ENCODE peak calls at places on chromosomes 12 and 14, in six cellular contexts. X is naive thymus-derived CD4-positive, alpha-beta T cell; O is fibroblast of lung; K is adrenal gland; S is astrocyte; B is prostate gland. E is an unnamed sample. For H3K27me3 and H3K36me3, the result is how much of the 10 kb centered on the place peaks cover.

GRCh38 chr14:105935384-105935783 is 409.0 kb downstream of the TMEM121 start:
- DNase-seq in O (no peak), X (no peak), B (no peak), S (no peak), K (no peak), E (no peak)

GRCh38 chr14:73467377-73467776 is 9.0 kb upstream of the NUMB start:
- DNase-seq in K (no peak), O (peak), X (no peak), S (peak), B (no peak), E (no peak)

GRCh38 chr14:79661762-79662161 is 549.5 kb downstream of the DIO2 start:
- DNase-seq in O (no peak), K (no peak), S (peak), B (no peak), X (no peak), E (no peak)

GRCh38 chr12:3304436-3305135 is 186.4 kb upstream of the PRMT8 start:
- DNase-seq in X (no peak), S (peak), K (no peak), O (peak), B (no peak), E (peak)

GRCh38 chr14:72201645-72202044 is 269.4 kb downstream of the RGS6 start:
- DNase-seq in B (no peak), K (no peak), S (no peak), O (no peak), X (no peak), E (no peak)

GRCh38 chr14:64220466-64220865 is 73.7 kb downstream of the ESR2 start:
- DNase-seq in K (peak), B (no peak), S (no peak), O (no peak), X (no peak), E (no peak)

GRCh38 chr14:69580009-69580577 is 5.4 kb upstream of the CCDC177 start:
- DNase-seq in B (no peak), S (peak), K (peak), O (peak), X (no peak), E (peak)

GRCh38 chr14:73758392-73759182 is 44.4 kb upstream of the PNMA1 start:
- DNase-seq in O (peak), B (peak), K (peak), S (peak), X (peak), E (peak)

GRCh38 chr14:32472512-32473472 is 143.7 kb downstream of the AKAP6 start:
- DNase-seq in B (no peak), O (peak), S (peak), K (no peak), X (no peak), E (no peak)

GRCh38 chr12:3359478-3359877 is 131.5 kb upstream of the PRMT8 start:
- DNase-seq in X (no peak), K (no peak), S (no peak), B (no peak), O (no peak), E (no peak)

GRCh38 chr12:122459211-122459610 is 36.7 kb upstream of the CLIP1 start:
- DNase-seq in S (no peak), B (no peak), K (no peak), X (no peak), O (no peak), E (no peak)

GRCh38 chr12:12586879-12587675 is 24.4 kb upstream of the DUSP16 start:
- DNase-seq in B (peak), S (no peak), X (no peak), K (peak), O (no peak), E (no peak)
- H3K27me3 ChIP-seq in B (under half), S (under half), X (under half), K (under half), O (under half), E (under half)

GRCh38 chr12:130826151-130826801 is 12.8 kb downstream of the STX2 start:
- DNase-seq in O (peak), S (peak), X (peak), K (peak), B (no peak), E (no peak)
- H3K36me3 ChIP-seq in O (under half), S (under half), X (under half), K (under half), B (under half), E (under half)

GRCh38 chr14:33524244-33524643 is 426.6 kb downstream of the EGLN3 start:
- DNase-seq in K (no peak), X (no peak), O (no peak), B (no peak), S (no peak), E (no peak)
- H3K4me3 ChIP-seq in K (no peak), X (no peak), O (no peak), B (no peak), S (no peak), E (no peak)

GRCh38 chr12:53959314-53959713 is 4.6 kb downstream of the HOXC12 start:
- DNase-seq in K (no peak), O (no peak), X (no peak), B (no peak), S (no peak), E (no peak)
- H3K27me3 ChIP-seq in K (half or more), O (half or more), X (under half), B (half or more), S (half or more), E (under half)

DNA sequence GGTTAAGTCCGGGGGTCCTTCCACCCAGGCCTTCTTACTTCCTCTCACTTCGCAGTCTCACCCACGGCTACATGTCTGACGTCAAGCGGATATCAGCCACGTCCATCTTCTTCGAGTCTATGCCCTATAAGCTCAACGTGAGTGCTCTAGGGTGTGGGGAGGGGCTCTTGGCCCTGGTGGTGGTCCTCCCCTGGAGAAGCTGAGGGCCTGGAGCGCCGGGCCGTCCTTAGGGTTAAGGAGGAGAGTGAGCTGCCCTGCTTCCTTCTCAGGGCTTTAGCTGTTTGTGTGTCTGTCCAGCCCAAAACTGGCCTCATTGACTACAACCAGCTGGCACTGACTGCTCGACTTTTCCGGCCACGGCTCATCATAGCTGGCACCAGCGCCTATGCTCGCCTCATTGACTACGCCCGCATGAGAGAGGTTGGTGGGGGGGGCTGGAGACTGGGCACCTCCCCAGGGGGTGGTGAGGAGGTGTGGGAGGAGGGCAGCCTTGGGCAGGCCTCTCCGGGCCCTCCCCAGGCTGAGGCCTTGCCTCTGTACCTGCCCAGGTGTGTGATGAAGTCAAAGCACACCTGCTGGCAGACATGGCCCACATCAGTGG is 2.7 kb downstream of the SHMT2 start:
- DNase-seq in X (no peak), O (no peak), B (no peak), S (no peak), K (no peak), E (no peak)
- H3K36me3 ChIP-seq in X (under half), O (under half), B (under half), S (under half), K (under half), E (half or more)

GRCh38 chr14:60508363-60508706 is 611 bp upstream of the SIX6 start:
- DNase-seq in O (no peak), K (no peak), B (no peak), S (no peak), X (no peak), E (no peak)
- H3K4me3 ChIP-seq in O (no peak), K (no peak), B (no peak), S (no peak), X (no peak), E (no peak)

GRCh38 chr14:97878206-97878605 is 1081.0 kb downstream of the VRK1 start:
- DNase-seq in B (no peak), S (no peak), O (no peak), K (no peak), X (no peak), E (no peak)

GRCh38 chr14:97873291-97873690 is 1076.1 kb downstream of the VRK1 start:
- DNase-seq in B (no peak), S (no peak), K (no peak), O (no peak), X (no peak), E (no peak)

GRCh38 chr14:97878727-97879126 is 1081.5 kb downstream of the VRK1 start:
- DNase-seq in O (no peak), B (peak), K (peak), X (peak), S (peak), E (no peak)

DNA sequence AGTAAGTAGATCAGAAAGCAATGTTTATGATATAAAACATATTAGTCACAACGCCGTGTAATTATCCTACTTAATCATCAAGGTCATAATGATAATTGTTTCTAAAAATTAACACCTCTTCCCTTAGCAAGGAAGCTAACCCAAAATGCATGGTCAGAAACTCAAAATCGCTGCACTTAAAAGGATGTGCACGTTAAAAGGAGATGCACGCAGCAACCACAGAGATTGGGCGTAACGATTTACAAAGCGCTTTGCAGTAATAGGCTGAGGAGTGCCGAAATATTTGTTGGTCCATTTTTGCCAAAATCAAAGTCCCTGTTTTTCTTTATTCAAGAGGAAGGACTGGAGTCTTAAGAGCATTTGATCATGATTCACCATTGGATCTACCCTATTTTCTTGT is 1077.2 kb downstream of the VRK1 start:
- DNase-seq in X (peak), B (no peak), O (no peak), S (no peak), K (no peak), E (no peak)
- H3K27me3 ChIP-seq in X (under half), B (under half), O (under half), S (under half), K (under half), E (under half)

DNA sequence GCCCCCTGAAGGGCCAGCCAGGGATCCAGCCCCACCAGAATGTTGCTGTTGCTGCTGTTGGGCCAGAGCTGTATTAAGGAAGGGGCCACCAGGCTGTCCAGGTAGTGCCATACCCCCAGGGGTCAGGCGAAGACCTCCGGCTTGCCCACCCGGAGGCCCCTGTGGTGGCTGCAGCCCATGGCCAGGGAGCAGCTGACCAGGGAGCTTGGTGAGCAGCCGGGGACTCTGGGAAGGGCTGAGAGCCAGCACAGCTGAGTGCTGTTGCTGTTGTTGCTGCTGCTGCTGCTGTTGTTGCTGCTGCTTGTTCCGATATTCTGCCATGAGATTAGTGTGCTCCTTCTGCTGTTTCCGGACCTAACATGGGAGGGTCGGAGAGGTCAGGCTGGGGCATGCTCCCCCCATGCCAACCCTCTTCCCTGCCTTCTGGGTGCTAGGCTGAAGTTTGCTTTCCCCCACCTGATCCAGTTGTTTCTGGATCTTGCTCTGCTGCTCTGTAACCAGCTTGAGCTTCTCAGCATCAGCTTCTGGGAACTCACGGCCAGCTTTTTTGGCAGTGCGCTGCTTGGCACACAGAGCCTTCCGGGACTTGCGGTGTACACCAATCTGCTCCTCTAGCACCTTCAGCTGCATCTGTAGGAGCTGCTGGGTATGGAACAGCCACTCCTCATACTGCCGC is 15.2 kb upstream of the PRKAG1 start:
- DNase-seq in B (no peak), O (peak), S (no peak), X (no peak), K (no peak), E (no peak)
- H3K36me3 ChIP-seq in B (under half), O (under half), S (half or more), X (under half), K (half or more), E (half or more)

DNA sequence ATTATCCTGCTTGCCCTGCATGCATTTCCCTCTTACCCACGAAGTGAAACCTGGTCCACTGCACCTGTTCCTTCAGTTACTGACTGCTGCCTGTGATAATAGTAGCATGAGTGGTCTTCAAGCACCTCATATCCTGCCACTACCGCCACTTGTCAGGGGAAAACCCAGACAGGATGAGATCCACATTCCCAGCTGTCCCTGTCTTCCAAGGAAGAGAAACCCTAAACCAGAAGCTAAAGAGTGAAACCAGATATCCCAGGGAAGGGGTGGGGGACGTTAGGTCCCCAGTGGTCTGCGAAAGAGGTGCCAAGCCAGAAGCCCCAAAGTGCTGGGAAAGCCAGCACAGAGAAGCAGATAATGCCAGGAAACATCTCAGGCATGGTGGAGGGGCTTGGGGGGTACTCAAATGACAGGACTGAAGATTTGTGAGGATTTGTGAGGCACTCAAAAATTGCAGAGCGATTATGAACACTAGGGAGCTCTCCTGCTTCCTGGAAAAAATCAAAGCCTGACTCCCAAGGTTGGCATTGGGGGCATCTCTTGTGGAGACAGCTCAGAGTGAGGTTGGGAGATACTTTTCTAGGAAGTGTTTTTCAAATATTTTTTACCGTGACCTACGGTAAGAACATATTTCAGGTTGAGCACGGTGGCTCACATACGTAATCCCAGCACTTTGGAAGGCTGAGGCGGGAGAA is 77.9 kb downstream of the TMEM30B start:
- DNase-seq in K (no peak), X (no peak), B (no peak), O (no peak), S (no peak), E (no peak)
- H3K4me3 ChIP-seq in K (no peak), X (no peak), B (no peak), O (no peak), S (no peak), E (no peak)

DNA sequence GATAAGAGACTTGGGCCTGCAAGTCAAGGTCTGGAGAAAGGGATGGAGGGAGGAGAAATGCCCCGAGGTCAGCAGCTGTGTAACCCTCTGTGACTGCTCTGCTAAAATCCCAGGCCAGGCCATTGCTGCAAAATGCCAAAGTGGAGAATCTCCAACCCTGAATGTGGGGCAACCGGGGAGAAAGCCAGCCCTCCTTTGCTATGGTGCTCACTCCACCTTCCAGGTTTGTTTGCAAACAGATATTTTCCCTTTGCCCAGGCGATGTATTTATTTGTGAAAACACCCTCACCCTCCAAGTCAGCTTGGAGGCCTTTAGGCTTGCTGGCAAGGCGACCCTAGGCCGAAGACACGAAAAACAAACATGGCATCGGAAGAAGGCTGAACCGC is 1.1 kb upstream of the TBX5 start:
- DNase-seq in O (peak), X (no peak), B (no peak), K (no peak), S (no peak), E (no peak)
- H3K27me3 ChIP-seq in O (under half), X (under half), B (under half), K (half or more), S (half or more), E (under half)